ENCODE peak calls at places on chromosomes 16 and 17, in nine cellular contexts. One of them, this sample, is unnamed.

GRCh38 chr16:71311553-71312158 is 22.5 kb upstream of the CMTR2 start:
- DNase-seq in fibroblast of gingiva: no peak
- DNase-seq in astrocyte of the spinal cord: peak
- DNase-seq in GM12892: no peak
- DNase-seq in fibroblast of the aortic adventitia: peak
- DNase-seq in ACHN: peak
- DNase-seq in HFFc6: no peak
- DNase-seq in Peyer's patch: peak
- DNase-seq in choroid plexus epithelial cell: peak
- DNase-seq in this sample: peak

GRCh38 chr16:57882797-57883196 is 80.5 kb upstream of the KIFC3 start:
- DNase-seq in fibroblast of the aortic adventitia: peak
- DNase-seq in choroid plexus epithelial cell: peak
- DNase-seq in GM12892: no peak
- DNase-seq in astrocyte of the spinal cord: peak
- DNase-seq in fibroblast of gingiva: no peak
- DNase-seq in HFFc6: peak
- DNase-seq in Peyer's patch: no peak
- DNase-seq in ACHN: no peak
- DNase-seq in this sample: no peak

GRCh38 chr17:65485388-65486299 is 75.8 kb downstream of the AXIN2 start:
- DNase-seq in fibroblast of gingiva: no peak
- DNase-seq in fibroblast of the aortic adventitia: peak
- DNase-seq in ACHN: no peak
- DNase-seq in choroid plexus epithelial cell: no peak
- DNase-seq in GM12892: no peak
- DNase-seq in HFFc6: no peak
- DNase-seq in astrocyte of the spinal cord: peak
- DNase-seq in Peyer's patch: no peak
- DNase-seq in this sample: no peak

GRCh38 chr17:72719582-72720493 is 372.6 kb downstream of the SLC39A11 start:
- DNase-seq in Peyer's patch: peak
- DNase-seq in GM12892: no peak
- DNase-seq in choroid plexus epithelial cell: peak
- DNase-seq in HFFc6: no peak
- DNase-seq in astrocyte of the spinal cord: peak
- DNase-seq in ACHN: no peak
- DNase-seq in fibroblast of the aortic adventitia: no peak
- DNase-seq in fibroblast of gingiva: no peak
- DNase-seq in this sample: peak

GRCh38 chr17:78944026-78944425 is 18.8 kb upstream of the TIMP2 start:
- DNase-seq in ACHN: no peak
- DNase-seq in astrocyte of the spinal cord: no peak
- DNase-seq in Peyer's patch: no peak
- DNase-seq in choroid plexus epithelial cell: no peak
- DNase-seq in HFFc6: no peak
- DNase-seq in fibroblast of the aortic adventitia: no peak
- DNase-seq in GM12892: no peak
- DNase-seq in fibroblast of gingiva: no peak
- DNase-seq in this sample: no peak

GRCh38 chr16:67594956-67595355 is 32.6 kb downstream of the CTCF start:
- DNase-seq in astrocyte of the spinal cord: peak
- DNase-seq in choroid plexus epithelial cell: peak
- DNase-seq in GM12892: no peak
- DNase-seq in Peyer's patch: no peak
- DNase-seq in HFFc6: peak
- DNase-seq in ACHN: no peak
- DNase-seq in fibroblast of the aortic adventitia: peak
- DNase-seq in fibroblast of gingiva: no peak
- DNase-seq in this sample: no peak

GRCh38 chr16:57141822-57142631 is 43.8 kb downstream of the PSME3IP1 start:
- DNase-seq in Peyer's patch: peak
- DNase-seq in astrocyte of the spinal cord: no peak
- DNase-seq in HFFc6: no peak
- DNase-seq in fibroblast of gingiva: no peak
- DNase-seq in GM12892: peak
- DNase-seq in ACHN: no peak
- DNase-seq in fibroblast of the aortic adventitia: no peak
- DNase-seq in choroid plexus epithelial cell: no peak
- DNase-seq in this sample: no peak

GRCh38 chr17:76075364-76076099 is 951 bp downstream of the GALR2 start:
- DNase-seq in choroid plexus epithelial cell: no peak
- DNase-seq in fibroblast of the aortic adventitia: no peak
- DNase-seq in astrocyte of the spinal cord: no peak
- DNase-seq in ACHN: peak
- DNase-seq in GM12892: no peak
- DNase-seq in Peyer's patch: no peak
- DNase-seq in fibroblast of gingiva: no peak
- DNase-seq in HFFc6: no peak
- DNase-seq in this sample: no peak

GRCh38 chr17:42670199-42670924 is 6.4 kb downstream of the PLEKHH3 start:
- DNase-seq in GM12892: peak
- DNase-seq in ACHN: no peak
- DNase-seq in choroid plexus epithelial cell: peak
- DNase-seq in Peyer's patch: peak
- DNase-seq in HFFc6: no peak
- DNase-seq in astrocyte of the spinal cord: no peak
- DNase-seq in fibroblast of the aortic adventitia: no peak
- DNase-seq in fibroblast of gingiva: no peak
- DNase-seq in this sample: peak

GRCh38 chr16:55411231-55411630 is 67.8 kb upstream of the MMP2 start:
- DNase-seq in ACHN: no peak
- DNase-seq in choroid plexus epithelial cell: no peak
- DNase-seq in astrocyte of the spinal cord: no peak
- DNase-seq in GM12892: no peak
- DNase-seq in Peyer's patch: no peak
- DNase-seq in fibroblast of gingiva: no peak
- DNase-seq in fibroblast of the aortic adventitia: peak
- DNase-seq in HFFc6: no peak
- DNase-seq in this sample: no peak

GRCh38 chr17:80219777-80220708 is at the start of the genes SGSH and SLC26A11:
- DNase-seq in ACHN: peak
- DNase-seq in choroid plexus epithelial cell: peak
- DNase-seq in astrocyte of the spinal cord: peak
- DNase-seq in fibroblast of the aortic adventitia: peak
- DNase-seq in GM12892: peak
- DNase-seq in Peyer's patch: peak
- DNase-seq in fibroblast of gingiva: peak
- DNase-seq in HFFc6: peak
- DNase-seq in this sample: peak

GRCh38 chr16:30115238-30115637 is 1.9 kb upstream of the GDPD3 start:
- DNase-seq in ACHN: no peak
- DNase-seq in Peyer's patch: peak
- DNase-seq in HFFc6: no peak
- DNase-seq in fibroblast of the aortic adventitia: no peak
- DNase-seq in GM12892: no peak
- DNase-seq in choroid plexus epithelial cell: no peak
- DNase-seq in fibroblast of gingiva: no peak
- DNase-seq in astrocyte of the spinal cord: no peak
- DNase-seq in this sample: no peak

GRCh38 chr16:85498607-85499006 is 114.5 kb upstream of the GSE1 start:
- DNase-seq in ACHN: no peak
- DNase-seq in Peyer's patch: peak
- DNase-seq in choroid plexus epithelial cell: no peak
- DNase-seq in GM12892: no peak
- DNase-seq in fibroblast of the aortic adventitia: no peak
- DNase-seq in HFFc6: no peak
- DNase-seq in fibroblast of gingiva: no peak
- DNase-seq in astrocyte of the spinal cord: no peak
- DNase-seq in this sample: peak

GRCh38 chr17:45368661-45369060 is 51.8 kb upstream of the MAP3K14 start:
- DNase-seq in fibroblast of gingiva: peak
- DNase-seq in fibroblast of the aortic adventitia: peak
- DNase-seq in Peyer's patch: no peak
- DNase-seq in HFFc6: peak
- DNase-seq in GM12892: no peak
- DNase-seq in choroid plexus epithelial cell: peak
- DNase-seq in astrocyte of the spinal cord: peak
- DNase-seq in ACHN: no peak
- DNase-seq in this sample: no peak

GRCh38 chr17:16944334-16945140 is 27.4 kb downstream of the TNFRSF13B start:
- DNase-seq in fibroblast of the aortic adventitia: no peak
- DNase-seq in choroid plexus epithelial cell: no peak
- DNase-seq in HFFc6: no peak
- DNase-seq in astrocyte of the spinal cord: no peak
- DNase-seq in GM12892: no peak
- DNase-seq in Peyer's patch: no peak
- DNase-seq in fibroblast of gingiva: no peak
- DNase-seq in ACHN: no peak
- DNase-seq in this sample: no peak

GRCh38 chr16:47029724-47030123 is 56.2 kb upstream of the DNAJA2 start:
- DNase-seq in GM12892: no peak
- DNase-seq in choroid plexus epithelial cell: no peak
- DNase-seq in astrocyte of the spinal cord: no peak
- DNase-seq in fibroblast of the aortic adventitia: no peak
- DNase-seq in Peyer's patch: no peak
- DNase-seq in fibroblast of gingiva: no peak
- DNase-seq in HFFc6: no peak
- DNase-seq in ACHN: no peak
- DNase-seq in this sample: no peak

GRCh38 chr17:78817123-78817522 is 23.5 kb downstream of the USP36 start:
- DNase-seq in astrocyte of the spinal cord: no peak
- DNase-seq in ACHN: no peak
- DNase-seq in choroid plexus epithelial cell: no peak
- DNase-seq in fibroblast of gingiva: no peak
- DNase-seq in fibroblast of the aortic adventitia: no peak
- DNase-seq in GM12892: no peak
- DNase-seq in HFFc6: no peak
- DNase-seq in Peyer's patch: peak
- DNase-seq in this sample: no peak

GRCh38 chr16:79717324-79717848 is 116.8 kb upstream of the MAF start:
- DNase-seq in choroid plexus epithelial cell: no peak
- DNase-seq in ACHN: no peak
- DNase-seq in GM12892: no peak
- DNase-seq in Peyer's patch: no peak
- DNase-seq in fibroblast of gingiva: no peak
- DNase-seq in HFFc6: no peak
- DNase-seq in fibroblast of the aortic adventitia: no peak
- DNase-seq in astrocyte of the spinal cord: no peak
- DNase-seq in this sample: no peak

GRCh38 chr16:89314357-89314756 is 96.9 kb downstream of the ZNF778 start:
- DNase-seq in fibroblast of gingiva: no peak
- DNase-seq in astrocyte of the spinal cord: no peak
- DNase-seq in HFFc6: no peak
- DNase-seq in Peyer's patch: peak
- DNase-seq in fibroblast of the aortic adventitia: no peak
- DNase-seq in GM12892: no peak
- DNase-seq in ACHN: no peak
- DNase-seq in choroid plexus epithelial cell: no peak
- DNase-seq in this sample: no peak

GRCh38 chr16:14302031-14302398 is 230.9 kb downstream of the MRTFB start:
- DNase-seq in GM12892: peak
- DNase-seq in choroid plexus epithelial cell: peak
- DNase-seq in fibroblast of gingiva: peak
- DNase-seq in astrocyte of the spinal cord: peak
- DNase-seq in Peyer's patch: no peak
- DNase-seq in fibroblast of the aortic adventitia: peak
- DNase-seq in HFFc6: peak
- DNase-seq in ACHN: peak
- DNase-seq in this sample: peak

GRCh38 chr17:6684881-6685767 is 28.0 kb downstream of the SLC13A5 start:
- DNase-seq in choroid plexus epithelial cell: no peak
- DNase-seq in HFFc6: no peak
- DNase-seq in fibroblast of gingiva: no peak
- DNase-seq in ACHN: no peak
- DNase-seq in GM12892: no peak
- DNase-seq in astrocyte of the spinal cord: no peak
- DNase-seq in Peyer's patch: no peak
- DNase-seq in fibroblast of the aortic adventitia: no peak
- DNase-seq in this sample: no peak

GRCh38 chr16:53721017-53721416 is 17.1 kb downstream of the FTO start:
- DNase-seq in Peyer's patch: no peak
- DNase-seq in astrocyte of the spinal cord: no peak
- DNase-seq in fibroblast of the aortic adventitia: no peak
- DNase-seq in GM12892: no peak
- DNase-seq in HFFc6: no peak
- DNase-seq in fibroblast of gingiva: no peak
- DNase-seq in ACHN: no peak
- DNase-seq in choroid plexus epithelial cell: no peak
- DNase-seq in this sample: no peak

GRCh38 chr17:81040791-81041337 is 5.9 kb downstream of the BAIAP2 start:
- DNase-seq in fibroblast of the aortic adventitia: peak
- DNase-seq in ACHN: peak
- DNase-seq in Peyer's patch: no peak
- DNase-seq in HFFc6: peak
- DNase-seq in choroid plexus epithelial cell: no peak
- DNase-seq in astrocyte of the spinal cord: no peak
- DNase-seq in GM12892: peak
- DNase-seq in fibroblast of gingiva: no peak
- DNase-seq in this sample: no peak

GRCh38 chr17:29178750-29179231 is 1.4 kb downstream of the MYO18A start:
- DNase-seq in choroid plexus epithelial cell: no peak
- DNase-seq in GM12892: no peak
- DNase-seq in fibroblast of gingiva: no peak
- DNase-seq in ACHN: no peak
- DNase-seq in astrocyte of the spinal cord: no peak
- DNase-seq in fibroblast of the aortic adventitia: no peak
- DNase-seq in Peyer's patch: no peak
- DNase-seq in HFFc6: no peak
- DNase-seq in this sample: no peak

GRCh38 chr16:19700319-19700781 is 17.7 kb downstream of the KNOP1 start:
- DNase-seq in astrocyte of the spinal cord: peak
- DNase-seq in Peyer's patch: no peak
- DNase-seq in GM12892: no peak
- DNase-seq in HFFc6: no peak
- DNase-seq in ACHN: peak
- DNase-seq in fibroblast of gingiva: peak
- DNase-seq in choroid plexus epithelial cell: peak
- DNase-seq in fibroblast of the aortic adventitia: peak
- DNase-seq in this sample: no peak

GRCh38 chr16:24609417-24609739 is 70.0 kb downstream of the RBBP6 start:
- DNase-seq in HFFc6: no peak
- DNase-seq in ACHN: no peak
- DNase-seq in fibroblast of the aortic adventitia: no peak
- DNase-seq in GM12892: no peak
- DNase-seq in Peyer's patch: no peak
- DNase-seq in astrocyte of the spinal cord: no peak
- DNase-seq in fibroblast of gingiva: no peak
- DNase-seq in choroid plexus epithelial cell: no peak
- DNase-seq in this sample: no peak

GRCh38 chr16:55559233-55559632 is 7.3 kb upstream of the CAPNS2 start:
- DNase-seq in Peyer's patch: no peak
- DNase-seq in fibroblast of the aortic adventitia: peak
- DNase-seq in HFFc6: peak
- DNase-seq in astrocyte of the spinal cord: peak
- DNase-seq in fibroblast of gingiva: peak
- DNase-seq in GM12892: no peak
- DNase-seq in choroid plexus epithelial cell: peak
- DNase-seq in ACHN: no peak
- DNase-seq in this sample: no peak

GRCh38 chr17:1179635-1180433 is at the start of gene ABR:
- DNase-seq in fibroblast of gingiva: peak
- DNase-seq in astrocyte of the spinal cord: peak
- DNase-seq in ACHN: peak
- DNase-seq in HFFc6: no peak
- DNase-seq in choroid plexus epithelial cell: peak
- DNase-seq in Peyer's patch: peak
- DNase-seq in GM12892: peak
- DNase-seq in fibroblast of the aortic adventitia: no peak
- DNase-seq in this sample: peak

GRCh38 chr17:47851764-47852112 is 775 bp upstream of the SP6 start:
- DNase-seq in choroid plexus epithelial cell: no peak
- DNase-seq in GM12892: no peak
- DNase-seq in fibroblast of gingiva: no peak
- DNase-seq in astrocyte of the spinal cord: no peak
- DNase-seq in HFFc6: no peak
- DNase-seq in ACHN: no peak
- DNase-seq in fibroblast of the aortic adventitia: no peak
- DNase-seq in Peyer's patch: no peak
- DNase-seq in this sample: no peak

GRCh38 chr16:56910654-56911539 is 21.0 kb upstream of the HERPUD1 start:
- DNase-seq in fibroblast of the aortic adventitia: peak
- DNase-seq in HFFc6: peak
- DNase-seq in ACHN: no peak
- DNase-seq in choroid plexus epithelial cell: peak
- DNase-seq in Peyer's patch: no peak
- DNase-seq in GM12892: no peak
- DNase-seq in fibroblast of gingiva: peak
- DNase-seq in astrocyte of the spinal cord: peak
- DNase-seq in this sample: no peak

GRCh38 chr17:50064253-50064991 is 8.5 kb downstream of the ITGA3 start:
- DNase-seq in Peyer's patch: no peak
- DNase-seq in GM12892: no peak
- DNase-seq in astrocyte of the spinal cord: peak
- DNase-seq in choroid plexus epithelial cell: peak
- DNase-seq in fibroblast of gingiva: peak
- DNase-seq in fibroblast of the aortic adventitia: peak
- DNase-seq in ACHN: peak
- DNase-seq in HFFc6: peak
- DNase-seq in this sample: no peak